ENCODE peak calls at places on chromosomes 13 and 19, in six cellular contexts. Z is Peyer's patch, G is lower leg skin, U is tibial nerve, H is neural progenitor cell, P is fibroblast of pulmonary artery. W is an unnamed sample.

GRCh38 chr19:45824041-45824471 is 8.9 kb upstream of the RSPH6A start:
- DNase-seq in Z (no peak), G (no peak), U (no peak), H (no peak), P (no peak), W (no peak)

GRCh38 chr13:111122056-111122455 is 6.9 kb downstream of the ARHGEF7 start:
- DNase-seq in Z (no peak), G (no peak), U (no peak), H (peak), P (no peak), W (no peak)

GRCh38 chr19:2033115-2033824 is 17.8 kb upstream of the BTBD2 start:
- DNase-seq in Z (no peak), G (no peak), U (no peak), H (no peak), P (no peak), W (no peak)

GRCh38 chr19:13839193-13839937 is 37.6 kb upstream of the NANOS3 start:
- DNase-seq in Z (peak), G (peak), U (peak), H (peak), P (peak), W (no peak)

GRCh38 chr13:51623473-51623872 is 39.2 kb downstream of the WDFY2 start:
- DNase-seq in Z (no peak), G (no peak), U (no peak), H (no peak), P (no peak), W (no peak)

GRCh38 chr19:22332924-22333323 is 46.7 kb downstream of the ZNF729 start:
- DNase-seq in Z (no peak), G (no peak), U (no peak), H (no peak), P (no peak), W (peak)

GRCh38 chr13:60482012-60482411 is 85.0 kb downstream of the TDRD3 start:
- DNase-seq in Z (no peak), G (no peak), U (no peak), H (no peak), P (no peak), W (no peak)

GRCh38 chr19:51365211-51366049 is 758 bp downstream of the ETFB start:
- DNase-seq in Z (peak), G (no peak), U (no peak), H (no peak), P (peak), W (peak)

GRCh38 chr19:17488593-17489391 is 18.5 kb downstream of the SLC27A1 start:
- DNase-seq in Z (peak), G (peak), U (no peak), H (peak), P (peak), W (no peak)

GRCh38 chr19:56637976-56638555 is 4.9 kb upstream of the SMIM17 start:
- DNase-seq in Z (no peak), G (peak), U (no peak), H (peak), P (peak), W (peak)

GRCh38 chr13:89903115-89903514 is 1444.4 kb upstream of the MIR17HG start:
- DNase-seq in Z (no peak), G (no peak), U (no peak), H (no peak), P (no peak), W (no peak)

GRCh38 chr19:5547881-5548280 is 19.9 kb downstream of the TINCR start:
- DNase-seq in Z (peak), G (no peak), U (no peak), H (peak), P (peak), W (peak)
- TF ChIP-seq CTCF in Z (peak), G (no peak), U (peak), H (peak), P (peak), W (peak)

GRCh38 chr13:72953391-72953960 is 105.3 kb upstream of the KLF5 start:
- DNase-seq in Z (peak), G (no peak), U (no peak), H (no peak), P (no peak), W (no peak)
- TF ChIP-seq CTCF in Z (no peak), G (no peak), U (no peak), H (no peak), P (no peak), W (no peak)

DNA sequence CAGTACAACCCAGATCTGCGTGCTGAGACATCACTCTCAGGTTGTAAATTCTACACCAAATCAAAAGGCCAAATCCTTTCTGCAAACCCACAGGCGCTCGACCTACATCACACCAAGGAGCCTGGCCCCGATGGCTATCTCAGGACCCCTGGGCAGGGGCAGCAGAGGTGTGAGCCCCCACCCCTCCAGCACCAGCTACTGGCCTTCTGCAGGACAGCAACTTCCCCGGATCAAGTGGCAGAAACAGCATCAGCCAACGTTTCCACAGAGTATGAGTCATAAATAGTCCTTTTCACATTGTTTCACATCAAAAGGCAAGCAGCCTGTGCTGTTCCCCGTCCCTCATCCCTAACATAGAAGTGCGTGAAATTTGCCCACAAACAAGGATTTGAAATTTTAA is 276.1 kb downstream of the ZNF536 start:
- DNase-seq in Z (no peak), G (no peak), U (no peak), H (no peak), P (no peak), W (no peak)
- TF ChIP-seq CTCF in Z (no peak), G (no peak), U (no peak), H (no peak), P (no peak), W (peak)

GRCh38 chr19:23420824-23421223 is 25.6 kb upstream of the ZNF91 start:
- DNase-seq in Z (no peak), G (no peak), U (no peak), H (no peak), P (no peak), W (no peak)
- TF ChIP-seq CTCF in Z (no peak), G (no peak), U (no peak), H (no peak), P (no peak), W (no peak)

GRCh38 chr19:6854758-6855157 is 32.6 kb upstream of the ADGRE1 start:
- DNase-seq in Z (no peak), G (no peak), U (no peak), H (no peak), P (no peak), W (no peak)
- TF ChIP-seq CTCF in Z (no peak), G (no peak), U (no peak), H (no peak), P (no peak), W (no peak)

DNA sequence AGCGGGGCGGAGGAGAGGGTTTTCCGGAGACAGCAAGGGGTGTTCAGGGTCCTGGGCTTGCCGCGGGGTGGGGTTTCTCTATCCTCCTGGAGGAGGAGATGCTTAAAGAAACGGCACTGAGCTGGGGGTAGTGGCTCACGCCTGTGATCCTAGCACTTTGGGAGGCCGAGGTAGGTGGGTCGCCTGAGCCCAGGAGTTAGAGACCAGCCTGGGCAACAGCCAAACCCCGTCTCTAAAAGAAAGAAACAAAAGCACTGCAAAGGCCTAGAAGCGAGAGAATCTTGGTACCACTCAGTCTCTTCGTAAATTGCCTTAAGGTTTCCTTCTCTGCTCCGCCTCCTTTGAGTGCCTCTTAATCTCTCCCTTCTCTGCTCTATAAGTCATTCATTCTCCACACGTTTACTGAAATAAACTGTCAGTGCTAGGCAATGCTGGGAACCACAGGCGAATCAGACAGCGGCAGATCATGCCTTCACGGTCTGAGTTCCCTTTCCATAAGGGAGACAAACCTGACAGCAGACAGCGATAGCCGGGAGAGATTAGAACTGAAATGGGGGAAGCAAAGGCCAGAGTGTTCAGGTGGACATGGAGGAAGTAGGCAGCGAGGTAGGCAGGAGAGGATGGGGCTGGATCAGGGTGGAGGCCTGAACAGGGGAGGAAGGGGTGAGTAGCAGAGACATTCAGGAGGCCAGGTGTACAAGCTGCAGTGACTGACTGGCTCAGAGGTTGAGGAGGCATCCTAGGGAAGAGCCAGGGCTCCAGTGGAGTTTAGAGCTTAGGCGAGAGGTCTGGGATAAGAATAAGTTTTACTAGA is 580 bp downstream of the EIF3K start:
- DNase-seq in Z (no peak), G (no peak), U (no peak), H (no peak), P (no peak), W (no peak)
- TF ChIP-seq CTCF in Z (no peak), G (no peak), U (no peak), H (no peak), P (no peak), W (no peak)

DNA sequence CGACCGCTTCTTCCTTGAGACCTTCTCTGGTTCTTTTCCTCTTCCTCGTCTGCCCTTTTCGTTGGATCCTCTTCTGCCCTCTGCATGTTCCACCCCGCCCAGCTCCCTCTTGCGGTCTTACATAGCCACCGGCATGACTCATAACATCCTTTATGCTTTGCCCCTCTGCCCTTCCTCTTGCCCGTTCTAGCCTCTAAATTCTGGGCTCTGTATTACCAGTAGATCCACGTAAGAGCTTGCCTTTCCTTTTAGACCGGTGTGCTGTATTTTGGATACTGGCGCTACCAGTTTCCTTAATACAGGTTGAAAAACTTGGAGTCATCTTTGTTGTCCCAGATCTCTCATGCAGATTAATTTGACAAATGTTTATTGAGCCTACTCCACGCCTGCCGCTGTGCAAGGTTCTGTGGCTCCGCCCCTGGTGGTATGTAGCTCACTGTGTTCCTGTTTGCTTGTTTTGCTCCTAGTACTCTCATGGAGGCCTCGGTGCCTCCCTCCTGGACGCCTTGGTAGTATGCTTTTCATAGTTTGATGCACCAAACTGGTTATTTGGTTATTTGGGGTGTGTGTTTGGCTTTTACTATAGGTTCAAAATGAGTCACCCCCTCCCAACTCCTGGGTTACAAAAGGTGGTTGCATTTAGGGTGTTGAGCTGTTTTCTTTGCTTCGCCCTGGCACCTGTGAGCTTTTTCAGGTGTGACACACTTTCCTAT is 1.7 kb downstream of the GTF3A start:
- DNase-seq in Z (peak), G (peak), U (peak), H (peak), P (peak), W (peak)
- TF ChIP-seq CTCF in Z (peak), G (no peak), U (peak), H (peak), P (peak), W (peak)

GRCh38 chr13:29835280-29836061 is 14.9 kb downstream of the UBL3 start:
- DNase-seq in Z (no peak), G (no peak), U (no peak), H (no peak), P (no peak), W (no peak)
- TF ChIP-seq CTCF in Z (no peak), G (no peak), U (no peak), H (no peak), P (no peak), W (no peak)

GRCh38 chr13:97853550-97853949 is 99.9 kb upstream of the IPO5 start:
- DNase-seq in Z (no peak), G (no peak), U (no peak), H (no peak), P (no peak), W (peak)

GRCh38 chr13:97852181-97852874 is 101.1 kb upstream of the IPO5 start:
- DNase-seq in Z (no peak), G (no peak), U (no peak), H (no peak), P (no peak), W (no peak)

GRCh38 chr13:97848886-97849285 is 104.6 kb upstream of the IPO5 start:
- DNase-seq in Z (no peak), G (no peak), U (no peak), H (no peak), P (no peak), W (no peak)

GRCh38 chr13:97851269-97851668 is 102.2 kb upstream of the IPO5 start:
- DNase-seq in Z (no peak), G (no peak), U (no peak), H (no peak), P (no peak), W (no peak)

GRCh38 chr13:97849305-97849704 is 104.2 kb upstream of the IPO5 start:
- DNase-seq in Z (no peak), G (no peak), U (no peak), H (peak), P (peak), W (no peak)
- TF ChIP-seq CTCF in Z (no peak), G (no peak), U (no peak), H (peak), P (peak), W (peak)

DNA sequence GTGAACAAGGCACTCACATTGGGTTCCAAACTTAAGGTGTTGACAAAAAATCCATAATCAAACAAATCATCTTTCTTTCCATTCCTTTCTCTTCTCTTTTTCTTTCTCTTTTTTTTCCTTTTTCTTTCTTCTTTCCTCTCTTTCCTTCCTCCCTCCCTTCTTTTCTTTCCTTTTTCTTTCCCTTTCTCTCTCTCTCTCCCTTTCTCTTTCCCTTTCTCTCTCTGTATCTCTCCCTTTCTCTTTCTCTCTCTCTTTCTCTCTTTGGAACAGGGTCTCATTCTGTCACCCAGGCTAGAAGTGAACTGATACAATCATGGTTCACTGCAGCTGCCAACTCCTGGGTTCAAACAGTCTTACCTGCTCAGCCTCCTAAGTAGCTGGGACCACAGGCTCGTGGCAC is 12.5 kb downstream of the C19orf18 start:
- DNase-seq in Z (no peak), G (no peak), U (no peak), H (no peak), P (no peak), W (no peak)
- TF ChIP-seq CTCF in Z (no peak), G (no peak), U (no peak), H (no peak), P (no peak), W (no peak)

W was measured in brain microvascular endothelial cell.